ENCODE peak calls at places on chromosomes 12 and 14, in five cellular contexts. M is A673; O is CD8-positive, alpha-beta T cell; T is psoas muscle; V is tibial artery. P is an unnamed sample.

GRCh38 chr14:76644875-76645518 is 116.3 kb upstream of the VASH1 start:
- DNase-seq in M (peak), O (no peak), T (no peak), V (no peak), P (no peak)

GRCh38 chr12:132065609-132066344 is 78.3 kb downstream of the DDX51 start:
- DNase-seq in M (no peak), O (no peak), T (no peak), V (no peak), P (no peak)

GRCh38 chr14:64880382-64881121 is 845 bp upstream of the SPTB start:
- DNase-seq in M (peak), O (peak), T (peak), V (peak), P (no peak)

GRCh38 chr14:96461950-96462798 is 40.0 kb upstream of the PAPOLA start:
- DNase-seq in M (no peak), O (no peak), T (no peak), V (no peak), P (no peak)

GRCh38 chr14:69483765-69484443 is 624 bp upstream of the PLEKHD1 start:
- DNase-seq in M (no peak), O (no peak), T (peak), V (no peak), P (no peak)

GRCh38 chr14:91149462-91149861 is 35.6 kb downstream of the DGLUCY start:
- DNase-seq in M (peak), O (no peak), T (peak), V (peak), P (peak)

GRCh38 chr12:12474931-12475485 is 87.7 kb downstream of the DUSP16 start:
- DNase-seq in M (no peak), O (peak), T (no peak), V (no peak), P (no peak)

GRCh38 chr12:119630962-119631550 is 36.9 kb upstream of the PRKAB1 start:
- DNase-seq in M (no peak), O (no peak), T (no peak), V (no peak), P (no peak)

GRCh38 chr12:93979189-93979588 is 169.2 kb upstream of the PLXNC1 start:
- DNase-seq in M (no peak), O (no peak), T (no peak), V (no peak), P (no peak)

GRCh38 chr12:9651265-9651729 is 18.2 kb upstream of the CLEC2D start:
- DNase-seq in M (no peak), O (peak), T (no peak), V (no peak), P (no peak)

GRCh38 chr14:65179918-65180724 is 77.8 kb upstream of the MAX start:
- DNase-seq in M (no peak), O (no peak), T (peak), V (peak), P (no peak)

GRCh38 chr14:105317546-105317945 is 3.0 kb downstream of the PACS2 start:
- DNase-seq in M (peak), O (no peak), T (peak), V (peak), P (no peak)

GRCh38 chr14:105491366-105492006 is 440 bp downstream of the TEDC1 start:
- DNase-seq in M (peak), O (peak), T (peak), V (peak), P (no peak)

GRCh38 chr12:3697311-3697870 is 55.5 kb downstream of the CRACR2A start:
- DNase-seq in M (no peak), O (no peak), T (no peak), V (no peak), P (no peak)

GRCh38 chr12:10771132-10771733 is 31.2 kb downstream of the TAS2R7 start:
- DNase-seq in M (peak), O (no peak), T (no peak), V (no peak), P (no peak)

GRCh38 chr12:108441549-108441948 is 73.5 kb upstream of the FICD start:
- DNase-seq in M (peak), O (no peak), T (no peak), V (no peak), P (no peak)

GRCh38 chr14:86364634-86365033 is 834.7 kb downstream of the FLRT2 start:
- DNase-seq in M (no peak), O (no peak), T (no peak), V (no peak), P (no peak)

GRCh38 chr14:105161314-105161713 is 7.3 kb downstream of the JAG2 start:
- DNase-seq in M (no peak), O (no peak), T (no peak), V (no peak), P (no peak)

GRCh38 chr14:49882826-49883694 is 9.8 kb upstream of the ARF6 start:
- DNase-seq in M (no peak), O (no peak), T (no peak), V (no peak), P (no peak)

GRCh38 chr14:100536721-100537700 is 50.2 kb downstream of the BEGAIN start:
- DNase-seq in M (no peak), O (no peak), T (peak), V (peak), P (peak)

GRCh38 chr12:5402009-5402408 is 29.9 kb upstream of the NTF3 start:
- DNase-seq in M (no peak), O (no peak), T (no peak), V (no peak), P (no peak)

GRCh38 chr14:83744901-83745300 is 1785.0 kb upstream of the FLRT2 start:
- DNase-seq in M (no peak), O (no peak), T (no peak), V (no peak), P (no peak)

GRCh38 chr14:73771848-73772705 is 57.9 kb upstream of the PNMA1 start:
- DNase-seq in M (no peak), O (peak), T (peak), V (no peak), P (no peak)

GRCh38 chr12:56867216-56867615 is 67.0 kb downstream of the SDR9C7 start:
- DNase-seq in M (no peak), O (no peak), T (no peak), V (no peak), P (no peak)

GRCh38 chr12:101670007-101670671 is 27.3 kb upstream of the CHPT1 start:
- DNase-seq in M (peak), O (peak), T (peak), V (peak), P (no peak)

DNA sequence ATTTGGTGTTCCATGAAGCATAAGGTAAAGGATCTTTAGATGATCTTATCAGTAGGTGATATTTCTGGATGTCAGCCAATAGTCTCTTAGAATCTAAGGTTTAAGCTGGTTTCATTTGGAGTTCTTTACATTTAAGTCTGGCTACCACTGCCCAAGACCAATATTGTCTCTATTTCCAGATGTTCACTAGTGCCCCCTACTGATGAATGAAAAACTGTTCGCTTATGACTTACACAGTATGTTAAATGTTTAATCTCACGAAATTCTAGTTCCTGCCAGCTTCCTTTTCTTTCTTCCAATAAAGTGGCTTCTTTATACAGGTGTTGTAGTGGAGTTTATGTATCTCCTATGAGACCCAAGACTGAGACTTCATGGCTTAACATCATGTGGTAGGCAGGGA is 31.8 kb upstream of the MIS18BP1 start:
- DNase-seq in M (peak), O (no peak), T (no peak), V (no peak), P (no peak)
- TF ChIP-seq CTCF in M (peak), O (no peak), T (no peak), V (no peak), P (no peak)

GRCh38 chr14:55942826-55943225 is 175.4 kb upstream of the PELI2 start:
- DNase-seq in M (no peak), O (no peak), T (no peak), V (no peak), P (no peak)

GRCh38 chr14:55944757-55945156 is 173.5 kb upstream of the PELI2 start:
- DNase-seq in M (no peak), O (no peak), T (no peak), V (no peak), P (no peak)

GRCh38 chr14:55951366-55952206 is 166.6 kb upstream of the PELI2 start:
- DNase-seq in M (no peak), O (no peak), T (no peak), V (no peak), P (no peak)

GRCh38 chr14:55949708-55950107 is 168.5 kb upstream of the PELI2 start:
- DNase-seq in M (no peak), O (no peak), T (no peak), V (no peak), P (no peak)

GRCh38 chr14:55948399-55948798 is 169.8 kb upstream of the PELI2 start:
- DNase-seq in M (no peak), O (no peak), T (no peak), V (no peak), P (no peak)
- H3K27ac ChIP-seq in M (no peak), O (no peak), T (no peak), V (no peak), P (no peak)

DNA sequence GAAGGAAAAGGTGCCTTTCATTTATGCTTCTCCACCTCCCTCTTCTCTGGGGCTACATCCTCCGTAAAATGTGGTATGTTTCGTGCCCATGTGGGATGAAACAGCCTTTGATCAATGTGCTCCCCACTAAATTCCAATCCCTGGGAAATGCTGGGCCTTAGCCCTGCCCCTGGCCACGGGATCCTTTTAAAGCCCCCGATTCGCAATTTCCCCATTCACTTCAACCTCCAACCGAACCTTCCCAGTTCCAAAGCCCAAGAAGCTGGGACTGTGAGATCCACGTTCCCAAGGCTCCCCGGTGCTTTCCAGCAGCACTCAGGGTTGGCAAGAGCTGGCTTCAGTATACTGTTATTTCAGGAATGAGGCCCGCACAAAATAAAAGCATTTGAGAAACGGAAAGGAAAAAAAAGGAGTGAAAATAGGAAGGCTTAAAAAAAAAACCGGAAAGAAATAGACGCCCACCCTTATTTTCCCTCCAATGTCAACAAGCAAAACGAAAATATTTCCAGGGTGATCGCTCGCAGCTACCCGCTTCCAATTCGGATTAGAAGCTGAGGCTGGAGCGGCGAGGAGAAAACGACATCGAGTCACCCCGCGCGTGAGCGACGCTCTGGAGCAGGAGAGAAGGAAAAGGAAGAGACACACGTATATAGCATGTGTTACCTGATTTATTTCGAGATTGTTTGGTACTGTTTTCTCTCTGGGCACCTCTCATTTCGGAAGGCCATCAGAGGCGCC is 1.2 kb upstream of the FOXG1 start:
- DNase-seq in M (no peak), O (no peak), T (no peak), V (no peak), P (no peak)
- H3K4me3 ChIP-seq in M (no peak), O (no peak), T (peak), V (peak), P (peak)

GRCh38 chr14:57963071-57963470 is 97.2 kb upstream of the SLC35F4 start:
- DNase-seq in M (no peak), O (no peak), T (no peak), V (no peak), P (no peak)

GRCh38 chr14:57960946-57961792 is 95.3 kb upstream of the SLC35F4 start:
- DNase-seq in M (no peak), O (no peak), T (no peak), V (no peak), P (no peak)

GRCh38 chr14:57961793-57962075 is 95.8 kb upstream of the SLC35F4 start:
- DNase-seq in M (no peak), O (no peak), T (no peak), V (no peak), P (no peak)

GRCh38 chr14:57957441-57957840 is 91.5 kb upstream of the SLC35F4 start:
- DNase-seq in M (no peak), O (no peak), T (no peak), V (no peak), P (no peak)

GRCh38 chr14:57962293-57962996 is 96.6 kb upstream of the SLC35F4 start:
- DNase-seq in M (peak), O (no peak), T (no peak), V (no peak), P (no peak)
- TF ChIP-seq CTCF in M (peak), O (no peak), T (no peak), V (peak), P (no peak)

DNA sequence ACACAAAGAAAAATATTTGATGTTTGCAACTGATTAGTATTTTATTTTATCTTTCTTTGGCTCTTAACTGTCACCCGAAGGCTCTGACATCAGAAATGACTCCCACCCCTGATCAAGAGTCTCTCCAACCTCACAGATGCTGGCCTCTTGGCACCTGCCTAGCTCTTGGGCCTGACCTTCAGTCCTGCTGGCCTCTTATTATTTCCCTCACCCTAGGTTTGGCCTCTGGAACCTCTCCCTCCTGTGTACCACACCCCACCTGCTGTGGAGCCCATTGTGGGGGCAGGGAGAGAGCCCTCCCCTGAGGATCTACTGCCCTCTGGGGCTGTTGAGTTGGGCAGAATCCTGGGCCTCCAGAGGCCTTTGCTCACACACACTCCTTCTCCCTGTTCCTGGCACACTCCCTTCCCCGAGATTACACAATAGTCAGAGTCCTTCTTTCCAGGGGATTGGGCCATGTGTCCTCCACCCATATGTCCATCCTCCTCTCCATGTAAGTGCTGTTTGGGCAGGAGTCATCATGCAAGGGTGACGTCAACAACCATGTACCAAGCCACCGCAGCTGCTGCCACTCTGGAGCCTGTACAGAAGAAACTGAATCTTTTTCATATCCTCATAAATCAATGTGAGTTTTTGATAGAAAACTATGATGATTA is 124.3 kb downstream of the RASSF9 start:
- DNase-seq in M (no peak), O (no peak), T (peak), V (peak), P (peak)
- H3K27ac ChIP-seq in M (no peak), O (no peak), T (no peak), V (peak), P (peak)

DNA sequence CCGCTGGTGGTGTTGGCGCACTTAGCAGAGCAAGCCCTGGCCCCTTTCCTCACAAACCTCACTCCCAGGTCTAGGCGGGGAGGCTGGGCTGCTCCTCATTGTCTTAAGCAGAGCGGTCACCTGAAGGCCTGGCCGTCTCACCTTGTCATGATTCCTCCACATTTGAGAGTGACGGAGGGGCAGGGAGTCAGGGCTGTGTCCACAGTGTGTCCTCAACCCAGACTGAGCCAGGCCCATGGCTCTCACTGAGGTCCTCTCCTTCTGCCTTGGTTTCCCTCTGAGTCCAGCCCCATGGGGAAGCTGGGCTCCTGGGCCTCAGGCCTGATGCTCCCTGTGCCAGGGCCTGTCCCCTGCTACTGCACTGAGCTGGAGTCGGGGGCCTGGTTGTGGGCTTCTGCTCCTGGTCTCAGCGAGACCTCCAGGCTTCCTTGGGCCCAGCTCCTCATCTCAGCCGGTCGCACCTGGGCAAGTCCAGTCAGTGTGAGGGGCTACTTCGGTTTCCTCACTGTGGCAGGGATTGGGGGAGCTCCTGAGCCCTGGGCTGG is 44.9 kb downstream of the KRT80 start:
- DNase-seq in M (no peak), O (no peak), T (no peak), V (no peak), P (no peak)
- H3K4me3 ChIP-seq in M (no peak), O (no peak), T (no peak), V (no peak), P (no peak)

P was measured in thoracic aorta.